ENCODE peak calls at places on chromosome 1, in eight cellular contexts. E is GM20000; P is SK-N-SH; M is OCI-M1; X is BJ; R is activated CD4-positive, CD25-positive, alpha-beta regulatory T cell treated with anti-CD3 and anti-CD28 coated beads, Interleukin-2, amount 50 U/mL, for 72 hours; Q is GM12865; C is myocyte. I is an unnamed sample.

GRCh38 chr1:107820797-107821196 is 144.2 kb downstream of the VAV3 start:
- DNase-seq in P (no peak), C (no peak), R (no peak), Q (no peak), E (no peak), M (no peak), X (no peak), I (no peak)

GRCh38 chr1:18658831-18659230 is 28.2 kb downstream of the PAX7 start:
- DNase-seq in E (no peak), X (no peak), Q (no peak), P (no peak), C (no peak), M (no peak), R (no peak), I (no peak)

GRCh38 chr1:183195146-183195571 is 9.1 kb downstream of the LAMC2 start:
- DNase-seq in P (no peak), C (peak), E (no peak), X (no peak), Q (peak), M (no peak), R (no peak), I (no peak)

GRCh38 chr1:168236836-168237611 is 11.2 kb downstream of the SFT2D2 start:
- DNase-seq in E (no peak), X (no peak), Q (no peak), M (no peak), C (no peak), P (no peak), R (no peak), I (no peak)

GRCh38 chr1:21325731-21326387 is 35.6 kb upstream of the ECE1 start:
- DNase-seq in C (no peak), M (no peak), Q (no peak), X (no peak), R (no peak), E (no peak), P (no peak), I (no peak)

GRCh38 chr1:247173431-247173830 is 1.6 kb upstream of the ZNF124 start:
- DNase-seq in M (peak), X (no peak), Q (no peak), C (no peak), E (no peak), P (no peak), R (no peak), I (no peak)

GRCh38 chr1:11215018-11216005 is 26.2 kb downstream of the ANGPTL7 start:
- DNase-seq in M (no peak), E (no peak), P (no peak), Q (no peak), X (no peak), C (no peak), R (no peak), I (no peak)

GRCh38 chr1:30842698-30843354 is 65.7 kb downstream of the SDC3 start:
- DNase-seq in Q (no peak), X (no peak), M (no peak), E (no peak), C (no peak), R (no peak), P (no peak), I (peak)

GRCh38 chr1:94327001-94327685 is 89.8 kb upstream of the ARHGAP29 start:
- DNase-seq in C (peak), X (no peak), P (no peak), Q (no peak), M (no peak), E (no peak), R (no peak), I (no peak)

GRCh38 chr1:41645062-41645461 is 160.6 kb upstream of the EDN2 start:
- DNase-seq in R (no peak), Q (no peak), E (no peak), P (no peak), C (no peak), M (no peak), X (no peak), I (no peak)

GRCh38 chr1:91092503-91092902 is 70.7 kb upstream of the ZNF644 start:
- DNase-seq in P (no peak), C (no peak), E (no peak), M (no peak), Q (no peak), R (no peak), X (no peak), I (no peak)

GRCh38 chr1:112393634-112393976 is 2.4 kb upstream of the CTTNBP2NL start:
- DNase-seq in Q (no peak), R (no peak), E (no peak), M (no peak), X (no peak), P (no peak), C (no peak), I (no peak)

GRCh38 chr1:203093754-203094410 is 8.1 kb upstream of the MYOG start:
- DNase-seq in M (no peak), C (no peak), E (no peak), P (no peak), Q (no peak), X (no peak), R (no peak), I (no peak)

GRCh38 chr1:93616221-93616995 is 65.2 kb downstream of the BCAR3 start:
- DNase-seq in C (peak), P (no peak), Q (no peak), E (no peak), R (no peak), M (no peak), X (no peak), I (no peak)

GRCh38 chr1:1430114-1430982 is 5.1 kb upstream of the VWA1 start:
- DNase-seq in R (no peak), Q (no peak), C (peak), M (no peak), X (no peak), P (peak), E (peak), I (no peak)

GRCh38 chr1:111505641-111506119 is 2.2 kb upstream of the ADORA3 start:
- DNase-seq in E (peak), X (no peak), R (no peak), M (no peak), Q (peak), P (no peak), C (no peak), I (peak)

GRCh38 chr1:234495231-234495990 is 16.4 kb upstream of the TARBP1 start:
- DNase-seq in R (no peak), X (peak), M (no peak), C (peak), Q (peak), P (no peak), E (peak), I (no peak)

GRCh38 chr1:227894831-227895451 is 52.8 kb downstream of the WNT9A start:
- DNase-seq in X (no peak), R (no peak), P (no peak), E (no peak), M (no peak), C (no peak), Q (no peak), I (peak)

GRCh38 chr1:244435562-244436205 is 16.0 kb downstream of the ADSS2 start:
- DNase-seq in E (no peak), C (peak), M (no peak), Q (no peak), R (no peak), P (no peak), X (no peak), I (no peak)

GRCh38 chr1:182183606-182184005 is 122.1 kb upstream of the ZNF648 start:
- DNase-seq in Q (no peak), X (no peak), R (no peak), C (no peak), M (no peak), P (no peak), E (no peak), I (no peak)

GRCh38 chr1:206595581-206596318 is 16.5 kb downstream of the EIF2D start:
- DNase-seq in X (no peak), Q (no peak), P (no peak), C (no peak), M (no peak), R (no peak), E (no peak), I (no peak)

GRCh38 chr1:168654198-168654910 is 74.7 kb downstream of the DPT start:
- DNase-seq in Q (no peak), E (no peak), M (no peak), C (no peak), X (no peak), P (no peak), R (no peak), I (no peak)

GRCh38 chr1:1199141-1199960 is 7.0 kb downstream of the TNFRSF18 start:
- DNase-seq in C (no peak), R (no peak), E (no peak), X (no peak), Q (no peak), M (no peak), P (peak), I (no peak)

GRCh38 chr1:7576946-7577657 is 194.0 kb upstream of the VAMP3 start:
- DNase-seq in M (no peak), P (no peak), R (no peak), C (no peak), X (no peak), E (no peak), Q (no peak), I (peak)

GRCh38 chr1:234731371-234732085 is 121.5 kb upstream of the IRF2BP2 start:
- DNase-seq in M (no peak), Q (peak), X (peak), R (no peak), P (no peak), E (peak), C (peak), I (peak)

GRCh38 chr1:155909894-155910293 is 1.3 kb downstream of the RIT1 start:
- DNase-seq in Q (no peak), M (peak), X (no peak), E (no peak), P (no peak), R (no peak), C (peak), I (peak)

GRCh38 chr1:29121951-29122661 is 1.6 kb downstream of the TMEM200B start:
- DNase-seq in P (peak), M (no peak), C (no peak), E (peak), R (no peak), X (no peak), Q (no peak), I (no peak)

GRCh38 chr1:111471012-111471411 is 2.8 kb upstream of the C1orf162 start:
- DNase-seq in E (no peak), P (no peak), M (peak), X (no peak), R (peak), Q (peak), C (no peak), I (peak)

GRCh38 chr1:181430015-181430657 is 53.2 kb upstream of the CACNA1E start:
- DNase-seq in M (peak), R (no peak), P (no peak), E (peak), C (no peak), Q (peak), X (no peak), I (no peak)

GRCh38 chr1:84973493-84974334 is 23.2 kb downstream of the MCOLN2 start:
- DNase-seq in X (no peak), M (no peak), Q (peak), P (no peak), E (no peak), C (peak), R (no peak), I (no peak)

GRCh38 chr1:53541761-53542550 is 82.8 kb downstream of the DMRTB1 start:
- DNase-seq in E (no peak), M (no peak), R (no peak), Q (peak), X (peak), P (no peak), C (peak), I (no peak)

GRCh38 chr1:42923367-42924248 is 35.1 kb downstream of the SLC2A1 start:
- DNase-seq in R (no peak), Q (no peak), M (no peak), P (peak), X (no peak), E (peak), C (no peak), I (no peak)

GRCh38 chr1:108831225-108831624 is 25.7 kb downstream of the AKNAD1 start:
- DNase-seq in P (no peak), C (peak), X (peak), M (no peak), E (no peak), R (no peak), Q (no peak), I (no peak)

GRCh38 chr1:115648717-115649691 is 7.2 kb downstream of the VANGL1 start:
- DNase-seq in C (no peak), P (no peak), M (peak), R (no peak), E (peak), Q (peak), X (no peak), I (no peak)

I was measured in CD14-positive monocyte.